ENCODE peak calls at places on chromosomes 4 and X, in seven cellular contexts. Q is esophagus squamous epithelium; I is SK-N-SH; U is CD8-positive, alpha-beta T cell; X is heart left ventricle; P is caudate nucleus; Z is psoas muscle. J is an unnamed sample.

GRCh38 chr4:156771171-156771837 is 200.3 kb downstream of the PDGFC start:
- DNase-seq in Q (no peak), X (no peak), I (peak; percentile 5), Z (no peak), U (no peak), P (peak; percentile 12), J (no peak)

GRCh38 chr4:75630174-75630931 is at the start of gene CDKL2:
- DNase-seq in X (peak; percentile 80), U (peak; percentile 94), P (peak; percentile 93), Z (peak; percentile 85), Q (peak; percentile 16), I (peak; percentile 96), J (peak; percentile 38)

GRCh38 chr4:54818481-54818880 is 160.7 kb downstream of the KIT start:
- DNase-seq in U (no peak), P (no peak), Z (no peak), X (no peak), I (no peak), Q (no peak), J (no peak)

GRCh38 chrX:49977319-49978090 is 55.1 kb downstream of the CLCN5 start:
- DNase-seq in Z (no peak), U (no peak), X (no peak), P (no peak), I (peak; percentile 7), Q (no peak), J (no peak)

GRCh38 chr4:52941450-52941849 is 79.3 kb downstream of the RASL11B start:
- DNase-seq in X (no peak), P (no peak), Z (no peak), U (no peak), I (no peak), Q (no peak), J (no peak)

GRCh38 chr4:47642985-47643745 is 158.1 kb downstream of the ATP10D start:
- DNase-seq in U (no peak), Q (no peak), Z (no peak), P (peak; percentile 3), X (no peak), I (no peak), J (no peak)

GRCh38 chrX:71637253-71637618 is 18.9 kb upstream of the CXCR3 start:
- DNase-seq in X (no peak), I (no peak), U (no peak), Q (no peak), Z (no peak), P (no peak), J (no peak)

GRCh38 chr4:106773106-106773905 is 262.8 kb downstream of the DKK2 start:
- DNase-seq in I (no peak), U (no peak), X (no peak), Q (no peak), Z (no peak), P (no peak), J (no peak)

GRCh38 chrX:78331708-78332107 is 4.3 kb upstream of the CYSLTR1 start:
- DNase-seq in X (no peak), U (no peak), Q (no peak), I (no peak), Z (no peak), P (no peak), J (no peak)

GRCh38 chr4:83248486-83248885 is 36.1 kb downstream of the COQ2 start:
- DNase-seq in Q (no peak), I (no peak), P (no peak), U (no peak), Z (no peak), X (no peak), J (no peak)

GRCh38 chr4:183329954-183330742 is 7.9 kb upstream of the CLDN24 start:
- DNase-seq in U (no peak), I (no peak), Z (no peak), P (no peak), Q (no peak), X (no peak), J (no peak)

GRCh38 chr4:73832651-73833237 is 3.7 kb upstream of the CXCL6 start:
- DNase-seq in Z (no peak), X (no peak), P (no peak), I (no peak), Q (no peak), U (no peak), J (no peak)

GRCh38 chr4:34636623-34637022 is 1607.7 kb downstream of the ARAP2 start:
- DNase-seq in X (no peak), Q (no peak), P (no peak), Z (no peak), I (no peak), U (no peak), J (no peak)

GRCh38 chr4:173450281-173450680 is 51.4 kb upstream of the SCRG1 start:
- DNase-seq in Z (no peak), Q (no peak), U (no peak), X (no peak), P (no peak), I (no peak), J (no peak)

GRCh38 chr4:38867478-38868054 is at the start of gene FAM114A1:
- DNase-seq in Z (peak; percentile 90), Q (no peak), U (no peak), I (peak; percentile 94), P (peak; percentile 62), X (peak; percentile 87), J (peak; percentile 77)
- H3K27ac ChIP-seq in Z (peak within 1 kb of the TSS; percentile 92), Q (peak within 1 kb of the TSS; percentile 98), U (no peak within 1 kb of the TSS), I (peak within 1 kb of the TSS; percentile 74), P (peak within 1 kb of the TSS; percentile 88), X (peak within 1 kb of the TSS; percentile 84), J (peak within 1 kb of the TSS; percentile 88)

DNA sequence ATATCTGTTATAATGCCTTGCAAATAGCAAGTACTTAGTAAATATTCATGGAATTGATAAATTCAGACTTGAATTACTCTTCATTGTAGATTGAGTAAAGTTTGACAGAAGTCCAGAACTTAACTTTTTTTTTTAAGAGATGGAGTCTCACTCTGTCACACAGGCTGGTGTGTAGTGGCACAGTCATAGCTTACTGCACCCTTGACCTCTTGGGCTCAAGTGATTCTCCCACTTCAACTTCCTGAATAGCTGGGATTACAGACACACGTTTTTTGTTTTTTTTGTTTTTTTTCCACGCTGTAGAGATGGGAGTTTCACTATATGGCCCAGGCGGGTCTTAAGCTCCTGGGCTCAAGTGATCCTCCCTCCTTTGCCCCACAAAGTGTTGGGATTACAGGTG is 32.1 kb downstream of the UBE2K start:
- DNase-seq in U (no peak), I (no peak), Q (no peak), P (no peak), X (no peak), Z (no peak), J (no peak)
- H3K27ac ChIP-seq in U (no peak overlapping the region), I (no peak overlapping the region), Q (peak overlapping the region; percentile 3), P (no peak overlapping the region), X (no peak overlapping the region), Z (no peak overlapping the region), J (no peak overlapping the region)

DNA sequence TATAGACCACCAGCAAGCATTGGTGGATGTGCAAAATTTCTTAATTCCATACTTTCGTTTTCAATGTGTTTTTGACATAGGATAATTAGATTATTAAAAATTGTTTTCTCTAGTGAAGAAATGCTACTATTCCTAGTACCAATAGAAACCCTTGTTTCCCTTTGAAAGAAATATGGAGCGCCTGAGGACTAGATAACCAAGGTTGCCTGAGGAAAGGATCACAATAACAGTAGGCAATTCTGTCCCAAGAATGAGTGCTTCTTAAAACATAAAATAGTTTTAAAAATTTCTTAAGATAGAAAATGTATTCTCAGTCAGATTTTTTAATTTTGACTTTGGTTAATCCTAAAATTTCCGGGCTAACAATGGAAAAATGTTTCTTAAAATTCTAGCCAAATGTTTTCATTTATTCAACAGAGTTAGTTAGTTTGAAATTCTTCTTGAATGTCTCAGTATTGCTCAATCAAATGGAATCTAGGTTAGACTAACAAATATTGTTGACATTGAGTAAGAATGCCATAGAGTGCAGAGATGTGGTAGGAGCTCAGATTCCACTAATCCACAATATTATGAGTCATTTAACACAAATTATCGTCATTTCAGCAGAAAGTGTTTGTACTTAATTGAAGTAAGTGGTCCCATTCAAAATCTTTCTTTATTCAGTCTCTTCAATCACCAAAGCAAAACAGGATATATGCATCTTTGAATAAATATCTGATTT is 666.0 kb downstream of the GRID2 start:
- DNase-seq in P (no peak), Z (no peak), Q (no peak), X (no peak), I (no peak), U (no peak), J (no peak)
- H3K27ac ChIP-seq in P (no peak overlapping the region), Z (no peak overlapping the region), Q (no peak overlapping the region), X (no peak overlapping the region), I (no peak overlapping the region), U (no peak overlapping the region), J (no peak overlapping the region)

GRCh38 chrX:2320580-2321327 is 180.0 kb downstream of the DHRSX start:
- DNase-seq in P (no peak), Q (no peak), I (peak; percentile 37), Z (peak; percentile 75), X (peak; percentile 53), U (no peak), J (no peak)
- H3K27ac ChIP-seq in P (no peak overlapping the region), Q (no peak overlapping the region), I (no peak overlapping the region), Z (peak overlapping the region; percentile 87), X (peak overlapping the region; percentile 69), U (no peak overlapping the region), J (no peak overlapping the region)

GRCh38 chr4:98434816-98435215 is 173.6 kb downstream of the RAP1GDS1 start:
- DNase-seq in P (no peak), Q (no peak), I (no peak), X (no peak), Z (no peak), U (no peak), J (no peak)

GRCh38 chr4:98433608-98434198 is 172.5 kb downstream of the RAP1GDS1 start:
- DNase-seq in I (peak; percentile 27), X (no peak), P (no peak), Z (no peak), Q (no peak), U (no peak), J (no peak)

GRCh38 chr4:98430708-98431403 is 169.7 kb downstream of the RAP1GDS1 start:
- DNase-seq in Q (no peak), I (no peak), P (peak; percentile 68), U (no peak), Z (no peak), X (no peak), J (no peak)
- H3K27ac ChIP-seq in Q (peak overlapping the region; percentile 69), I (peak overlapping the region; percentile 83), P (no peak overlapping the region), U (no peak overlapping the region), Z (no peak overlapping the region), X (no peak overlapping the region), J (no peak overlapping the region)

DNA sequence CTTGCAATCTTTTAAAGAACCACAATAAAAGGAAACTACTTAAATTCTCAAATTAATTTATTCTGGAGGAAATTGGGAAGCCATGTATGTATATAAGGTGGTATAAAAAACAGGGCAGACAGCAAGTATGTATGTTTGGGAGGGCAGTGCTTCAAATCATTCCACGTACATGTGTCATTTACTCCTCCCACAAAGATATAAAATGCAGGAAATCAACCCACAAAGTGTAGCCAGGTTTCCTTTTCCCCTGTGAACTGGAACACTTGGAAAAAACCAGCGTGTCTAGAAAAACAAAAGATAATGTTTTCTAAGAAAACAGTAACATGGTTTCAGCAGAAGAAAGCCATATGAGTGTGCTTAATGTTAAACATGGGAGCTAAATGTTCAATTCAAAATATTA is 156.7 kb upstream of the FAM47A start:
- DNase-seq in Q (no peak), X (no peak), Z (no peak), I (no peak), P (no peak), U (no peak), J (no peak)
- H3K27ac ChIP-seq in Q (no peak overlapping the region), X (no peak overlapping the region), Z (no peak overlapping the region), I (no peak overlapping the region), P (no peak overlapping the region), U (no peak overlapping the region), J (no peak overlapping the region)

GRCh38 chr4:48906283-48907173 is at the start of gene OCIAD2:
- DNase-seq in I (peak; percentile 89), U (peak; percentile 89), Q (peak; percentile 20), P (peak; percentile 68), X (peak; percentile 64), Z (peak; percentile 60), J (no peak)
- H3K27ac ChIP-seq in I (peak within 1 kb of the TSS; percentile 72), U (peak within 1 kb of the TSS; percentile 71), Q (peak within 1 kb of the TSS; percentile 83), P (no peak within 1 kb of the TSS), X (peak within 1 kb of the TSS; percentile 37), Z (no peak within 1 kb of the TSS), J (no peak within 1 kb of the TSS)

J was measured in substantia nigra.